ENCODE peak calls at places on chromosomes 1 and 21, in four cellular contexts. B is CD8-positive, alpha-beta T cell; J is adrenal gland; M is cardiac muscle cell. N is an unnamed sample.

GRCh38 chr1:98817830-98818229 is 156.3 kb downstream of the SNX7 start:
- DNase-seq in B (no peak), J (no peak), M (no peak), N (no peak)

GRCh38 chr1:62275095-62275494 is 44.1 kb downstream of the KANK4 start:
- DNase-seq in M (no peak), B (no peak), J (no peak), N (no peak)

GRCh38 chr1:182217967-182218366 is 156.5 kb upstream of the ZNF648 start:
- DNase-seq in M (no peak), J (no peak), B (no peak), N (no peak)

GRCh38 chr1:192969091-192969490 is 90.1 kb downstream of the UCHL5 start:
- DNase-seq in J (no peak), B (no peak), M (no peak), N (no peak)

GRCh38 chr1:216075339-216075738 is 347.9 kb downstream of the USH2A start:
- DNase-seq in M (no peak), B (no peak), J (no peak), N (no peak)

GRCh38 chr1:206967096-206967851 is 3.0 kb downstream of the FCAMR start:
- DNase-seq in M (no peak), B (no peak), J (peak; percentile 45), N (no peak)

GRCh38 chr1:51526248-51526647 is 7.2 kb upstream of the EPS15 start:
- DNase-seq in B (no peak), J (no peak), M (no peak), N (no peak)

GRCh38 chr1:229040630-229041358 is 230.1 kb upstream of the RAB4A start:
- DNase-seq in J (no peak), B (no peak), M (no peak), N (no peak)

GRCh38 chr21:46005081-46005480 is 23.5 kb downstream of the COL6A1 start:
- DNase-seq in M (no peak), B (no peak), J (no peak), N (no peak)

GRCh38 chr1:119080586-119080985 is 59.9 kb downstream of the WARS2 start:
- DNase-seq in B (no peak), J (no peak), M (no peak), N (no peak)

GRCh38 chr1:118012725-118013124 is 83.2 kb downstream of the WDR3 start:
- DNase-seq in M (no peak), B (no peak), J (no peak), N (no peak)

GRCh38 chr1:218521414-218522169 is 176.5 kb downstream of the TGFB2 start:
- DNase-seq in M (no peak), B (no peak), J (peak; percentile 70), N (no peak)

GRCh38 chr21:36077758-36078157 is 7.9 kb downstream of the CBR1 start:
- DNase-seq in M (no peak), B (no peak), J (no peak), N (no peak)

GRCh38 chr1:110783292-110783918 is 89.5 kb upstream of the CD53 start:
- DNase-seq in B (peak; percentile 55), J (peak; percentile 76), M (peak; percentile 68), N (peak; percentile 30)

GRCh38 chr21:42423197-42423675 is 19.5 kb downstream of the UBASH3A start:
- DNase-seq in B (peak; percentile 67), M (no peak), J (no peak), N (no peak)

GRCh38 chr1:17120962-17121837 is 1.9 kb upstream of the PADI2 start:
- DNase-seq in B (no peak), M (peak; percentile 22), J (no peak), N (no peak)

GRCh38 chr1:55916480-55916879 is 662.9 kb downstream of the PLPP3 start:
- DNase-seq in B (no peak), J (no peak), M (no peak), N (no peak)

GRCh38 chr1:23169727-23170335 is 1.2 kb upstream of the LUZP1 start:
- DNase-seq in B (peak; percentile 28), J (peak; percentile 82), M (no peak), N (no peak)

GRCh38 chr1:1730870-1731269 is 6.7 kb upstream of the CDK11A start:
- DNase-seq in J (peak; percentile 42), M (no peak), B (no peak), N (no peak)

GRCh38 chr1:80468356-80468755 is 1332.4 kb upstream of the ADGRL2 start:
- DNase-seq in M (no peak), J (no peak), B (no peak), N (no peak)

GRCh38 chr1:53640696-53641065 is 98.3 kb downstream of the GLIS1 start:
- DNase-seq in B (no peak), M (no peak), J (no peak), N (no peak)

GRCh38 chr1:176315519-176316220 is 108.6 kb upstream of the COP1 start:
- DNase-seq in M (no peak), B (no peak), J (no peak), N (no peak)

GRCh38 chr21:15051652-15052554 is 12.9 kb downstream of the NRIP1 start:
- DNase-seq in J (no peak), M (peak; percentile 26), B (no peak), N (no peak)

GRCh38 chr1:55035904-55036303 is 3.4 kb upstream of the PCSK9 start:
- DNase-seq in M (no peak), J (no peak), B (no peak), N (no peak)

GRCh38 chr1:36349241-36349671 is 25.8 kb upstream of the EVA1B start:
- DNase-seq in J (no peak), M (no peak), B (no peak), N (no peak)

GRCh38 chr1:91929246-91929645 is 20.0 kb upstream of the BRDT start:
- DNase-seq in M (peak; percentile 62), J (peak; percentile 78), B (no peak), N (no peak)

GRCh38 chr1:32361674-32362473 is 411 bp downstream of the FAM229A start:
- DNase-seq in B (peak; percentile 28), J (peak; percentile 80), M (peak; percentile 62), N (no peak)

GRCh38 chr21:19950347-19950746 is 1047.9 kb upstream of the NCAM2 start:
- DNase-seq in J (no peak), M (no peak), B (no peak), N (no peak)

GRCh38 chr1:232767381-232768074 is 37.7 kb upstream of the MAP10 start:
- DNase-seq in B (no peak), M (no peak), J (peak; percentile 83), N (no peak)

GRCh38 chr1:82837261-82837660 is 1036.5 kb downstream of the ADGRL2 start:
- DNase-seq in B (no peak), J (no peak), M (no peak), N (no peak)

GRCh38 chr1:168504064-168504837 is 39.5 kb downstream of the XCL2 start:
- DNase-seq in B (peak; percentile 23), M (no peak), J (peak; percentile 80), N (no peak)

GRCh38 chr1:197868751-197869501 is 33.5 kb upstream of the C1orf53 start:
- DNase-seq in M (peak; percentile 54), B (no peak), J (peak; percentile 58), N (no peak)

GRCh38 chr1:9629445-9630201 is 21.9 kb upstream of the PIK3CD start:
- DNase-seq in J (no peak), M (no peak), B (peak; percentile 83), N (peak; percentile 53)

DNA sequence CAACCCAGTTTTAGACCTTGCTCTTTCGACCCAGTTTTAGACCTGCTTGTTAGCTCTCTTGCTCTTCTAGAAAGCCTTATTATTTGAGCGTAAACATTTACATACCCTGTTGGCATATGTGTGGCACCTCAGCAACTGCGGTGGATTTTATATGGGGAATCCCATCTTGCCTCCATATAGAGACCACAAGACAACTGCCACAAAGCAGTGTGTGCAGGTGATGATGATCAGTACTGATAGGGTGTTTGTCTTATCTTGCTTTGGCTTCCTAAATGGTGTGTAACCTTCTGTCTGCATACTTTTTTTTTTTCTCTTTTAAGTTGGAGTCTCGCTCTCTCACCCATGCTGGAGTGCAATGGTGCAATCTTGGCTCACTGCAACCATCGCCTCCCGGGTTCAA is 1270.8 kb downstream of the MRPL39 start:
- DNase-seq in B (no peak), M (no peak), J (no peak), N (no peak)
- H3K9me3 ChIP-seq in B (no peaks in the 10 kb centered on the region), M (no peaks in the 10 kb centered on the region), J (no peaks in the 10 kb centered on the region), N (no peaks in the 10 kb centered on the region)

DNA sequence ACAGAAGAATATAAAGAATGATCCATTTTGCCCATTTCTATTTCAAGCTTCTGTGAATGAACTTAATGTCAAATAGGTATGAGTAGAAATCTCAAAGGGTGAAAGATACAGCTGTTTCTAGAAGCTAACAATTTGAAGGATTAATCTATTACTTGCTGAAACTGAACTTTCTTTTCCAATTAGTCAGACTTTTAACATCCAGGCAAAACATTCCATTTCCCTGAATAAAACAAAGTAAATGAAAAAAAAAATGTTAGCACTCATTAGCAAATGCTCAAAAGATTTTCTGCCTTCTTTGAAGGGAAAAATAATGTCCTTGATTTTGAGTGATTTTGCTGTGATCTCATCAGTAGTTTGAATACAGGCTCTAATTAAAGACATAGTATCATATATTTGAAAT is 447.6 kb upstream of the PRMT6 start:
- DNase-seq in B (no peak), J (no peak), M (no peak), N (no peak)
- H3K9me3 ChIP-seq in B (no peaks in the 10 kb centered on the region), J (no peaks in the 10 kb centered on the region), M (no peaks in the 10 kb centered on the region), N (no peaks in the 10 kb centered on the region)

DNA sequence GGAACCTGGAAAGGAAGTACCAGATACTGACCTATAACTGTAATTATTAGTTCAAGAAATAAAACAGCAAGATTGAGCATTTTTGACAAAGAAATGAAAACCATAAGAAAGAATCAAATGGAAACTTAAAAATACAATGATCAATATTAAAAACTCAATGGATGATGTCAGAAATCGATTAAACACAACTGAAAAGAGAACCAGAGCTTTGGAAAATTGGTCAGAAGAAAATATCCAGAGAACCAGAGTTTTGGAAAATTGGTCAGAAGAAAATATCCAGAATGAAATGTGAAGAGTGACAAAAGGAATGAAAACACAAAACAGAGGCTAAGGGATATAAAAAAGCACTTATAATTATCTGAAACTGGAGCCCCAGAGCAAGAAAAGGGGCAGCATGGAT is 438.6 kb downstream of the AJAP1 start:
- DNase-seq in B (no peak), J (no peak), M (no peak), N (no peak)
- H3K9me3 ChIP-seq in B (no peaks in the 10 kb centered on the region), J (no peaks in the 10 kb centered on the region), M (no peaks in the 10 kb centered on the region), N (no peaks in the 10 kb centered on the region)

GRCh38 chr1:3024588-3024987 is 3.3 kb downstream of the ACTRT2 start:
- DNase-seq in B (peak; percentile 1), M (no peak), J (no peak), N (no peak)

GRCh38 chr1:3023994-3024393 is 2.7 kb downstream of the ACTRT2 start:
- DNase-seq in J (no peak), M (no peak), B (no peak), N (no peak)

GRCh38 chr1:3021801-3022401 is 634 bp downstream of the ACTRT2 start:
- DNase-seq in J (no peak), B (no peak), M (no peak), N (no peak)

GRCh38 chr1:3022511-3022973 is 1.3 kb downstream of the ACTRT2 start:
- DNase-seq in M (no peak), J (no peak), B (no peak), N (no peak)

GRCh38 chr1:3022976-3023375 is 1.7 kb downstream of the ACTRT2 start:
- DNase-seq in B (no peak), M (no peak), J (no peak), N (no peak)
- H3K9me3 ChIP-seq in B (no peaks in the 10 kb centered on the region), M (no peaks in the 10 kb centered on the region), J (no peaks in the 10 kb centered on the region), N (no peaks in the 10 kb centered on the region)

N was measured in T-helper 17 cell.